ENCODE peak calls at places on chromosomes 6 and 20, in eight cellular contexts. One of them, this sample, is unnamed.

GRCh38 chr6:98116513-98116912 is 717.9 kb upstream of the POU3F2 start:
- DNase-seq in HepG2: no peak
- DNase-seq in CD4-positive, alpha-beta T cell: no peak
- DNase-seq in vagina: no peak
- DNase-seq in Caco-2: no peak
- DNase-seq in transverse colon: no peak
- DNase-seq in fibroblast of mammary gland: no peak
- DNase-seq in HCT116: no peak
- DNase-seq in this sample: no peak

GRCh38 chr6:43125119-43125518 is 46.0 kb upstream of the SRF start:
- DNase-seq in Caco-2: no peak
- DNase-seq in vagina: no peak
- DNase-seq in HCT116: no peak
- DNase-seq in HepG2: peak
- DNase-seq in CD4-positive, alpha-beta T cell: no peak
- DNase-seq in transverse colon: no peak
- DNase-seq in fibroblast of mammary gland: peak
- DNase-seq in this sample: no peak

GRCh38 chr20:389220-389619 is 8.7 kb downstream of the TRIB3 start:
- DNase-seq in Caco-2: no peak
- DNase-seq in fibroblast of mammary gland: no peak
- DNase-seq in CD4-positive, alpha-beta T cell: no peak
- DNase-seq in HepG2: no peak
- DNase-seq in transverse colon: no peak
- DNase-seq in HCT116: no peak
- DNase-seq in vagina: no peak
- DNase-seq in this sample: no peak

GRCh38 chr6:145372671-145373123 is 362.6 kb downstream of the EPM2A start:
- DNase-seq in fibroblast of mammary gland: peak
- DNase-seq in CD4-positive, alpha-beta T cell: no peak
- DNase-seq in transverse colon: no peak
- DNase-seq in vagina: no peak
- DNase-seq in HCT116: no peak
- DNase-seq in HepG2: peak
- DNase-seq in Caco-2: no peak
- DNase-seq in this sample: no peak

GRCh38 chr6:3489032-3489757 is 32.3 kb upstream of the SLC22A23 start:
- DNase-seq in vagina: no peak
- DNase-seq in fibroblast of mammary gland: peak
- DNase-seq in CD4-positive, alpha-beta T cell: no peak
- DNase-seq in Caco-2: no peak
- DNase-seq in HCT116: no peak
- DNase-seq in HepG2: no peak
- DNase-seq in transverse colon: no peak
- DNase-seq in this sample: no peak

GRCh38 chr6:125377621-125378020 is 75.9 kb upstream of the HDDC2 start:
- DNase-seq in Caco-2: no peak
- DNase-seq in vagina: no peak
- DNase-seq in transverse colon: no peak
- DNase-seq in HCT116: no peak
- DNase-seq in HepG2: no peak
- DNase-seq in fibroblast of mammary gland: peak
- DNase-seq in CD4-positive, alpha-beta T cell: no peak
- DNase-seq in this sample: no peak

GRCh38 chr6:158817298-158818007 is 1.7 kb downstream of the EZR start:
- DNase-seq in transverse colon: peak
- DNase-seq in HepG2: peak
- DNase-seq in CD4-positive, alpha-beta T cell: no peak
- DNase-seq in HCT116: no peak
- DNase-seq in Caco-2: peak
- DNase-seq in vagina: no peak
- DNase-seq in fibroblast of mammary gland: no peak
- DNase-seq in this sample: no peak

GRCh38 chr6:95133578-95133977 is 443.8 kb upstream of the MANEA start:
- DNase-seq in transverse colon: no peak
- DNase-seq in Caco-2: peak
- DNase-seq in CD4-positive, alpha-beta T cell: no peak
- DNase-seq in vagina: no peak
- DNase-seq in HepG2: no peak
- DNase-seq in fibroblast of mammary gland: no peak
- DNase-seq in HCT116: peak
- DNase-seq in this sample: no peak

GRCh38 chr6:96991618-96992355 is 67.3 kb downstream of the KLHL32 start:
- DNase-seq in vagina: no peak
- DNase-seq in HepG2: no peak
- DNase-seq in HCT116: no peak
- DNase-seq in fibroblast of mammary gland: no peak
- DNase-seq in CD4-positive, alpha-beta T cell: no peak
- DNase-seq in Caco-2: no peak
- DNase-seq in transverse colon: no peak
- DNase-seq in this sample: no peak

GRCh38 chr20:34575271-34575670 is 16.8 kb downstream of the MAP1LC3A start:
- DNase-seq in Caco-2: no peak
- DNase-seq in fibroblast of mammary gland: no peak
- DNase-seq in HCT116: no peak
- DNase-seq in transverse colon: no peak
- DNase-seq in CD4-positive, alpha-beta T cell: no peak
- DNase-seq in HepG2: no peak
- DNase-seq in vagina: no peak
- DNase-seq in this sample: no peak

GRCh38 chr20:62165762-62166399 is 16.9 kb upstream of the MTG2 start:
- DNase-seq in fibroblast of mammary gland: peak
- DNase-seq in Caco-2: no peak
- DNase-seq in vagina: no peak
- DNase-seq in HepG2: no peak
- DNase-seq in CD4-positive, alpha-beta T cell: no peak
- DNase-seq in HCT116: no peak
- DNase-seq in transverse colon: no peak
- DNase-seq in this sample: no peak

GRCh38 chr20:37096415-37097039 is 730 bp upstream of the RBL1 start:
- DNase-seq in HepG2: no peak
- DNase-seq in HCT116: no peak
- DNase-seq in fibroblast of mammary gland: no peak
- DNase-seq in Caco-2: no peak
- DNase-seq in vagina: no peak
- DNase-seq in CD4-positive, alpha-beta T cell: no peak
- DNase-seq in transverse colon: no peak
- DNase-seq in this sample: no peak

GRCh38 chr20:34522969-34523871 is 7.0 kb downstream of the DYNLRB1 start:
- DNase-seq in HepG2: peak
- DNase-seq in HCT116: peak
- DNase-seq in transverse colon: peak
- DNase-seq in Caco-2: peak
- DNase-seq in vagina: no peak
- DNase-seq in CD4-positive, alpha-beta T cell: peak
- DNase-seq in fibroblast of mammary gland: peak
- DNase-seq in this sample: peak

GRCh38 chr6:120230008-120230407 is 880.4 kb upstream of the MAN1A1 start:
- DNase-seq in transverse colon: no peak
- DNase-seq in HepG2: peak
- DNase-seq in HCT116: peak
- DNase-seq in vagina: no peak
- DNase-seq in CD4-positive, alpha-beta T cell: no peak
- DNase-seq in fibroblast of mammary gland: no peak
- DNase-seq in Caco-2: peak
- DNase-seq in this sample: no peak

GRCh38 chr6:113697642-113698410 is 159.3 kb upstream of the MARCKS start:
- DNase-seq in fibroblast of mammary gland: peak
- DNase-seq in HepG2: no peak
- DNase-seq in Caco-2: no peak
- DNase-seq in CD4-positive, alpha-beta T cell: no peak
- DNase-seq in HCT116: no peak
- DNase-seq in vagina: no peak
- DNase-seq in transverse colon: no peak
- DNase-seq in this sample: no peak

GRCh38 chr6:158410784-158411183 is 98.5 kb downstream of the TULP4 start:
- DNase-seq in HepG2: no peak
- DNase-seq in CD4-positive, alpha-beta T cell: no peak
- DNase-seq in fibroblast of mammary gland: no peak
- DNase-seq in transverse colon: no peak
- DNase-seq in HCT116: no peak
- DNase-seq in vagina: no peak
- DNase-seq in Caco-2: no peak
- DNase-seq in this sample: no peak

GRCh38 chr6:119742188-119742803 is 392.7 kb upstream of the MAN1A1 start:
- DNase-seq in HepG2: peak
- DNase-seq in vagina: no peak
- DNase-seq in fibroblast of mammary gland: peak
- DNase-seq in HCT116: peak
- DNase-seq in transverse colon: peak
- DNase-seq in CD4-positive, alpha-beta T cell: peak
- DNase-seq in Caco-2: peak
- DNase-seq in this sample: peak

DNA sequence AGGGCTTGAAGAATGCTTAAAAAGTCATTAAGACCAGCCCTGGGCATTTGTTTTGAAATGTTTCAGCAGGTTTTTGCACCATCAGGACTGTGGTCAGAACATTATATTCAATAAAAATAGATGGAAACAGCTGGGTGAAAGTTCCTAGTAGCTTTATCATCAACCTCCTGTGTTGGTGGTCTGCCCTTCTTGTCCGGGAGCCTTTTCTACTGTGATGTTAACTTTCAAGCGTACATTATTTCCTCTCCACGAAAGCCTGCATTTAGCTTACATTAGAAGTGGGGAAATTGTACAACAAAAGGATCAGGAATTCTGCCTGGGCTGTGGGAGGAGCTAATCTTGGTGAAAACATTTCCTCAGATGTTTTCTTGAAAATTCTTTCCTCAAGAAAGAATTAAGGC is 71.1 kb downstream of the LAMA4 start:
- DNase-seq in transverse colon: no peak
- DNase-seq in vagina: no peak
- DNase-seq in CD4-positive, alpha-beta T cell: no peak
- DNase-seq in fibroblast of mammary gland: no peak
- DNase-seq in Caco-2: no peak
- DNase-seq in HepG2: no peak
- DNase-seq in HCT116: no peak
- DNase-seq in this sample: no peak
- TF ChIP-seq CTCF in transverse colon: no peak
- TF ChIP-seq CTCF in vagina: no peak
- TF ChIP-seq CTCF in CD4-positive, alpha-beta T cell: no peak
- TF ChIP-seq CTCF in fibroblast of mammary gland: no peak
- TF ChIP-seq CTCF in Caco-2: no peak
- TF ChIP-seq CTCF in HepG2: no peak
- TF ChIP-seq CTCF in HCT116: no peak
- TF ChIP-seq CTCF in this sample: no peak

DNA sequence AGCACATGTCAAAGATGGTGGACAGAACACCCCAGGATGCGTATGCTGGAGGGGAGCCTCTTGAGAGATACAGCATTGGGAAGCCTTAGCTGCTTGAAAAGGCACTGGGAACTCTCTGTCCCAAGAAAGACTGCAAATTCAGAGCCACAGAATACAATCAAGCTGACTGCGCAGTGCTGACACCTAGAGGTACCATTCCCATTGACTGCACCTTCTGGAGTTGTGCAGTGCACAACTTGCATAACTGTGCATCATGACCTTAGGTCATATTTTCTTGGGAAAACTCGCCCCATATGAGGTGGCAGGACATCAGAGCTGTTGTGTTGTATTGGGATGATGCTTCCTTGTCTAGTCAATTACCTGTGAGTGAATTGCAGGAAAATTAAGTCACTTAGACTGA is 646.5 kb upstream of the NOX3 start:
- DNase-seq in CD4-positive, alpha-beta T cell: no peak
- DNase-seq in Caco-2: peak
- DNase-seq in HepG2: no peak
- DNase-seq in fibroblast of mammary gland: no peak
- DNase-seq in HCT116: peak
- DNase-seq in transverse colon: peak
- DNase-seq in vagina: no peak
- DNase-seq in this sample: no peak
- TF ChIP-seq CTCF in CD4-positive, alpha-beta T cell: no peak
- TF ChIP-seq CTCF in Caco-2: peak
- TF ChIP-seq CTCF in HepG2: peak
- TF ChIP-seq CTCF in fibroblast of mammary gland: no peak
- TF ChIP-seq CTCF in HCT116: peak
- TF ChIP-seq CTCF in transverse colon: no peak
- TF ChIP-seq CTCF in vagina: no peak
- TF ChIP-seq CTCF in this sample: peak

GRCh38 chr6:47785187-47785586 is 3.4 kb downstream of the OPN5 start:
- DNase-seq in fibroblast of mammary gland: no peak
- DNase-seq in CD4-positive, alpha-beta T cell: no peak
- DNase-seq in vagina: no peak
- DNase-seq in HepG2: no peak
- DNase-seq in Caco-2: no peak
- DNase-seq in HCT116: no peak
- DNase-seq in transverse colon: no peak
- DNase-seq in this sample: no peak

GRCh38 chr6:47781732-47782131 is at the start of gene OPN5:
- DNase-seq in CD4-positive, alpha-beta T cell: no peak
- DNase-seq in Caco-2: no peak
- DNase-seq in fibroblast of mammary gland: no peak
- DNase-seq in HepG2: no peak
- DNase-seq in transverse colon: no peak
- DNase-seq in vagina: no peak
- DNase-seq in HCT116: no peak
- DNase-seq in this sample: no peak

GRCh38 chr6:47780510-47781356 is 1.1 kb upstream of the OPN5 start:
- DNase-seq in HCT116: peak
- DNase-seq in Caco-2: peak
- DNase-seq in fibroblast of mammary gland: peak
- DNase-seq in CD4-positive, alpha-beta T cell: peak
- DNase-seq in transverse colon: peak
- DNase-seq in vagina: no peak
- DNase-seq in HepG2: peak
- DNase-seq in this sample: peak
- TF ChIP-seq CTCF in HCT116: peak
- TF ChIP-seq CTCF in Caco-2: peak
- TF ChIP-seq CTCF in fibroblast of mammary gland: peak
- TF ChIP-seq CTCF in CD4-positive, alpha-beta T cell: peak
- TF ChIP-seq CTCF in transverse colon: peak
- TF ChIP-seq CTCF in vagina: peak
- TF ChIP-seq CTCF in HepG2: peak
- TF ChIP-seq CTCF in this sample: peak

GRCh38 chr20:46894579-46894958 is at the start of gene EYA2:
- DNase-seq in fibroblast of mammary gland: no peak
- DNase-seq in HepG2: no peak
- DNase-seq in Caco-2: peak
- DNase-seq in transverse colon: peak
- DNase-seq in vagina: no peak
- DNase-seq in CD4-positive, alpha-beta T cell: no peak
- DNase-seq in HCT116: no peak
- DNase-seq in this sample: peak

GRCh38 chr20:46895906-46896242 is 1.2 kb downstream of the EYA2 start:
- DNase-seq in transverse colon: no peak
- DNase-seq in vagina: no peak
- DNase-seq in fibroblast of mammary gland: no peak
- DNase-seq in HCT116: no peak
- DNase-seq in Caco-2: no peak
- DNase-seq in HepG2: no peak
- DNase-seq in CD4-positive, alpha-beta T cell: no peak
- DNase-seq in this sample: no peak

GRCh38 chr20:46893051-46893450 is 1.6 kb upstream of the EYA2 start:
- DNase-seq in Caco-2: no peak
- DNase-seq in fibroblast of mammary gland: no peak
- DNase-seq in HepG2: no peak
- DNase-seq in HCT116: no peak
- DNase-seq in vagina: peak
- DNase-seq in transverse colon: no peak
- DNase-seq in CD4-positive, alpha-beta T cell: no peak
- DNase-seq in this sample: no peak

GRCh38 chr20:46893877-46894578 is 615 bp upstream of the EYA2 start:
- DNase-seq in HepG2: no peak
- DNase-seq in vagina: no peak
- DNase-seq in transverse colon: no peak
- DNase-seq in Caco-2: no peak
- DNase-seq in fibroblast of mammary gland: no peak
- DNase-seq in HCT116: no peak
- DNase-seq in CD4-positive, alpha-beta T cell: no peak
- DNase-seq in this sample: no peak

GRCh38 chr20:46894971-46895905 is 595 bp downstream of the EYA2 start:
- DNase-seq in HepG2: no peak
- DNase-seq in transverse colon: peak
- DNase-seq in Caco-2: peak
- DNase-seq in fibroblast of mammary gland: peak
- DNase-seq in CD4-positive, alpha-beta T cell: no peak
- DNase-seq in HCT116: no peak
- DNase-seq in vagina: peak
- DNase-seq in this sample: peak
- TF ChIP-seq CTCF in HepG2: no peak
- TF ChIP-seq CTCF in transverse colon: no peak
- TF ChIP-seq CTCF in Caco-2: no peak
- TF ChIP-seq CTCF in fibroblast of mammary gland: no peak
- TF ChIP-seq CTCF in CD4-positive, alpha-beta T cell: no peak
- TF ChIP-seq CTCF in HCT116: no peak
- TF ChIP-seq CTCF in vagina: no peak
- TF ChIP-seq CTCF in this sample: no peak

This sample was measured in neural crest cell.